ENCODE peak calls at places on chromosome 16, in four cellular contexts. H, U, Q and W are unnamed samples.

GRCh38 chr16:78310990-78311561 is 211.6 kb downstream of the WWOX start:
- DNase-seq in Q (no peak), H (peak), U (no peak), W (no peak)

GRCh38 chr16:65658339-65659275 is 536.7 kb upstream of the CDH11 start:
- DNase-seq in Q (peak), U (peak), H (peak), W (no peak)

GRCh38 chr16:54690710-54691109 is 240.0 kb upstream of the IRX5 start:
- DNase-seq in Q (no peak), U (no peak), H (no peak), W (no peak)

GRCh38 chr16:7744546-7745294 is 412.1 kb downstream of the RBFOX1 start:
- DNase-seq in Q (no peak), H (no peak), U (no peak), W (no peak)

GRCh38 chr16:75537795-75538194 is 1.9 kb upstream of the CHST5 start:
- DNase-seq in U (no peak), Q (no peak), H (no peak), W (no peak)

GRCh38 chr16:2076072-2076865 is 28.5 kb downstream of the TSC2 start:
- DNase-seq in H (no peak), U (no peak), Q (no peak), W (no peak)

GRCh38 chr16:77585852-77586251 is 136.5 kb upstream of the NUDT7 start:
- DNase-seq in H (peak), Q (peak), U (peak), W (no peak)

GRCh38 chr16:75068632-75069031 is 47.9 kb downstream of the LDHD start:
- DNase-seq in H (no peak), Q (no peak), U (no peak), W (no peak)

GRCh38 chr16:11100239-11100750 is 155.7 kb downstream of the SOCS1 start:
- DNase-seq in H (peak), Q (peak), U (peak), W (no peak)

GRCh38 chr16:86509759-86510464 is 415 bp upstream of the FOXF1 start:
- DNase-seq in H (peak), Q (peak), U (no peak), W (no peak)

GRCh38 chr16:82181456-82182185 is 11.6 kb upstream of the MPHOSPH6 start:
- DNase-seq in U (no peak), Q (no peak), H (no peak), W (no peak)

GRCh38 chr16:14527411-14528044 is 102.5 kb downstream of the PARN start:
- DNase-seq in Q (peak), H (peak), U (no peak), W (peak)

GRCh38 chr16:77869997-77870813 is 81.8 kb downstream of the VAT1L start:
- DNase-seq in Q (peak), H (no peak), U (no peak), W (no peak)

GRCh38 chr16:14668556-14669223 is 25.4 kb downstream of the PLA2G10 start:
- DNase-seq in Q (no peak), H (no peak), U (no peak), W (no peak)

GRCh38 chr16:3358884-3359283 is 3.2 kb downstream of the OR2C1 start:
- DNase-seq in Q (no peak), H (no peak), U (no peak), W (no peak)

GRCh38 chr16:55433030-55433429 is 46.0 kb upstream of the MMP2 start:
- DNase-seq in H (no peak), Q (no peak), U (no peak), W (no peak)

GRCh38 chr16:12902511-12903324 is 1.3 kb downstream of the SHISA9 start:
- DNase-seq in Q (no peak), H (no peak), U (no peak), W (no peak)

GRCh38 chr16:55323637-55324490 is at the start of gene IRX6:
- DNase-seq in H (no peak), U (no peak), Q (peak), W (no peak)

GRCh38 chr16:2224183-2224486 is 744 bp downstream of the E4F1 start:
- DNase-seq in Q (no peak), U (peak), H (no peak), W (no peak)

GRCh38 chr16:11405331-11406176 is 60.3 kb downstream of the RMI2 start:
- DNase-seq in U (peak), H (peak), Q (peak), W (peak)

GRCh38 chr16:9159839-9160550 is 68.6 kb downstream of the HAPSTR1 start:
- DNase-seq in H (peak), Q (peak), U (peak), W (peak)

GRCh38 chr16:70453891-70454220 is 539 bp upstream of the FCSK start:
- DNase-seq in H (no peak), U (peak), Q (no peak), W (no peak)

GRCh38 chr16:70685061-70685937 is 554 bp downstream of the MTSS2 start:
- DNase-seq in H (peak), U (no peak), Q (peak), W (no peak)

GRCh38 chr16:75288596-75289120 is 37.2 kb upstream of the BCAR1 start:
- DNase-seq in H (no peak), U (no peak), Q (no peak), W (no peak)

GRCh38 chr16:8855051-8855786 is 13.6 kb downstream of the CARHSP1 start:
- DNase-seq in H (no peak), Q (no peak), U (no peak), W (no peak)

GRCh38 chr16:57276596-57276995 is 7.9 kb downstream of the PLLP start:
- DNase-seq in H (no peak), U (peak), Q (peak), W (peak)

GRCh38 chr16:81581107-81581506 is 136.5 kb downstream of the CMIP start:
- DNase-seq in U (peak), Q (no peak), H (no peak), W (peak)

GRCh38 chr16:73996624-73997339 is 299.8 kb upstream of the PSMD7 start:
- DNase-seq in H (no peak), Q (no peak), U (no peak), W (peak)

GRCh38 chr16:62829084-62829483 is 792.8 kb upstream of the CDH8 start:
- DNase-seq in U (no peak), H (no peak), Q (no peak), W (no peak)

GRCh38 chr16:53207810-53208752 is 153.3 kb downstream of the CHD9 start:
- DNase-seq in U (peak), Q (peak), H (peak), W (peak)

GRCh38 chr16:48246066-48246465 is 1.3 kb downstream of the ABCC11 start:
- DNase-seq in H (no peak), U (no peak), Q (peak), W (no peak)
- H3K4me2 ChIP-seq in H (no peak), U (peak), Q (peak), W (no peak)

GRCh38 chr16:23145186-23145585 is 4.1 kb downstream of the USP31 start:
- DNase-seq in H (no peak), U (peak), Q (no peak), W (no peak)
- H3K4me2 ChIP-seq in H (peak), U (peak), Q (peak), W (no peak)

DNA sequence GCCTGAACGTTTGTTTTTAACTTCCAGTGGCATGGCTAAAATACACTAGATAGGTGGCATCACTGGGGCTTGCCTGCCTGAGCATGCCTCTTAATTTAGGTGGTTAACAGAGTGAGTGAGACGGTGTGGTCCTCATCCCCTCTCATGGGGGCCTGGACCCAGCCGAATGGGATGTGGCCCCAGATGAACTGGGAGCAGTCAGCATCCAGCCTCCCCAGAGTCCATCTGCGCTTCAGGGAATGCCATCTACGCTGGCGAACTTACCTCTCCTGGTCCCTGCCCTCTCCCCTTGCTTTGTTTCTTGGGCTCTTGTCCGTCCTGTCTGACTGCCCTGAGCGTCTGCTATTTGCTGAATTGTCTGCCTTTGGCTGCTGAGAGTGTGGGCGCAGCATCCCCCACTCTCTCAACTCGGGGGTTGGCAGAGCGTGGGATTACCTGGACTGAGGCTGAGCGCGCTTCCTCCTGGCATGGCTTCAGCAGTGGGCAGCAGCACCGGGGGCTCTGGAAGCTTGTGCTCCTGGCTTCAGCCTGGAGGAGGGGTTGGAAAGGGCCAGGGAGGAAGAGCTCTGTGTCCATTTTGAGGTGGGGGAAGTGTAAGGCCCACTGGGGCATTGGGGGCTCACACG is 2.1 kb downstream of the RAB40C start:
- DNase-seq in Q (no peak), U (no peak), H (no peak), W (peak)
- H3K4me2 ChIP-seq in Q (no peak), U (peak), H (no peak), W (no peak)

GRCh38 chr16:31111881-31112466 is 3.8 kb downstream of the BCKDK start:
- DNase-seq in Q (no peak), U (no peak), H (no peak), W (no peak)

GRCh38 chr16:31109622-31110021 is 1.4 kb downstream of the BCKDK start:
- DNase-seq in U (no peak), Q (no peak), H (no peak), W (no peak)

GRCh38 chr16:31108794-31109558 is 790 bp downstream of the BCKDK start:
- DNase-seq in U (no peak), Q (peak), H (no peak), W (no peak)

GRCh38 chr16:31108035-31108793 is at the start of gene BCKDK:
- DNase-seq in H (peak), Q (peak), U (peak), W (no peak)

GRCh38 chr16:31110106-31111034 is 2.2 kb downstream of the BCKDK start:
- DNase-seq in Q (no peak), U (peak), H (no peak), W (no peak)
- H3K4me2 ChIP-seq in Q (no peak), U (no peak), H (no peak), W (no peak)

GRCh38 chr16:68283346-68283745 is 19.0 kb downstream of the SLC7A6 start:
- DNase-seq in Q (no peak), H (no peak), U (no peak), W (no peak)
- H3K4me2 ChIP-seq in Q (no peak), H (no peak), U (no peak), W (no peak)

DNA sequence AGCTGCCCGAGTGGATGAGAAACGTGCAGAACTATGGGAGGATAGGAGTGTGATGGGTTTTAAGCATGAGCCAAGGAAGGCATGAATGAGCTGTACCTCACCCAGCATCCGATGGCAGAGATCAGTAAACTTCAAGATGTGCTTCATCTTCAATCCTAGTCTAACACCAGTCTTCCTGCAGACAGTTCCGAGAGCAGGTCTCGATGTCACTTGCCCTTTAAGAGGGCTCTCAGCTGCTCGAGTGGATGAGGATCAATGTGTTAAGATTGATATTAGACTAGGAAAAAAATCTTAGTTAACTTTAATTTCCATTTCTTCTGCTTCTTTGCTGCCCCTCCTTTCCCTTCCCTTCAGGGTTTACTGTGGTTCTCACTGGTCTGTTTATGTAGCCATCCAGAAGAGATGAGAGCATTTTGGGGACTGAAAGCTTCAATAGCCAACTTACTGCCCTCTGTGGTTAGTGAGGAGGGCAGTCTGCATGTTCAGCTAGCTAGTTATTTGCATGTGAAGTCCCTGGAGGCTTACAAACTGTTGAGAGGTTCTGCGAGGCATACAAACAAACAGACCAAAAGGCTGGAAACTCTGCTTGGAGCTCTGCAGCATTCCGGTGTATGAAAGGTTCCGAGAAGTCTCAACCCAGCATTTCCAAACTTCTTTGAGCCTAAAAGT is 15.3 kb downstream of the KLHL36 start:
- DNase-seq in U (no peak), H (peak), Q (no peak), W (no peak)
- H3K4me2 ChIP-seq in U (no peak), H (no peak), Q (no peak), W (no peak)